ENCODE peak calls at places on chromosomes 4 and X, in four cellular contexts. One of them, this sample, is unnamed.

GRCh38 chr4:120156115-120156718 is 89.6 kb upstream of the MAD2L1 start:
- DNase-seq in tibial nerve: peak; percentile 31
- DNase-seq in sigmoid colon: no peak
- DNase-seq in A549: peak; percentile 3
- DNase-seq in this sample: no peak

GRCh38 chr4:77586953-77587383 is 18.7 kb upstream of the CXCL13 start:
- DNase-seq in A549: no peak
- DNase-seq in sigmoid colon: no peak
- DNase-seq in tibial nerve: no peak
- DNase-seq in this sample: no peak

GRCh38 chr4:52606766-52607165 is 52.3 kb downstream of the USP46 start:
- DNase-seq in A549: no peak
- DNase-seq in tibial nerve: no peak
- DNase-seq in sigmoid colon: no peak
- DNase-seq in this sample: no peak

GRCh38 chr4:188110741-188111458 is 1.5 kb upstream of the TRIML2 start:
- DNase-seq in A549: peak; percentile 71
- DNase-seq in sigmoid colon: no peak
- DNase-seq in tibial nerve: no peak
- DNase-seq in this sample: no peak

GRCh38 chr4:85725727-85726170 is 250.8 kb downstream of the ARHGAP24 start:
- DNase-seq in sigmoid colon: no peak
- DNase-seq in tibial nerve: no peak
- DNase-seq in A549: no peak
- DNase-seq in this sample: peak; percentile 78

GRCh38 chrX:40085086-40085551 is 12.6 kb downstream of the BCOR start:
- DNase-seq in tibial nerve: no peak
- DNase-seq in A549: no peak
- DNase-seq in sigmoid colon: no peak
- DNase-seq in this sample: no peak

GRCh38 chr4:1609901-1610790 is 74.0 kb downstream of the FAM53A start:
- DNase-seq in sigmoid colon: peak; percentile 61
- DNase-seq in tibial nerve: no peak
- DNase-seq in A549: no peak
- DNase-seq in this sample: no peak

GRCh38 chr4:88817740-88818139 is 120.1 kb upstream of the NAP1L5 start:
- DNase-seq in sigmoid colon: no peak
- DNase-seq in tibial nerve: no peak
- DNase-seq in A549: no peak
- DNase-seq in this sample: no peak

GRCh38 chr4:158282252-158282651 is 72.0 kb downstream of the TMEM144 start:
- DNase-seq in sigmoid colon: no peak
- DNase-seq in tibial nerve: no peak
- DNase-seq in A549: no peak
- DNase-seq in this sample: no peak

GRCh38 chr4:131584587-131584986 is 1564.5 kb upstream of the PCDH10 start:
- DNase-seq in A549: no peak
- DNase-seq in tibial nerve: no peak
- DNase-seq in sigmoid colon: no peak
- DNase-seq in this sample: no peak

GRCh38 chr4:98518555-98519267 is 139.7 kb downstream of the TSPAN5 start:
- DNase-seq in sigmoid colon: no peak
- DNase-seq in tibial nerve: no peak
- DNase-seq in A549: no peak
- DNase-seq in this sample: no peak

GRCh38 chr4:123555500-123556273 is 159.1 kb downstream of the SPRY1 start:
- DNase-seq in tibial nerve: peak; percentile 93
- DNase-seq in sigmoid colon: peak; percentile 92
- DNase-seq in A549: peak; percentile 19
- DNase-seq in this sample: peak; percentile 96

GRCh38 chrX:75118296-75118695 is 37.8 kb downstream of the ABCB7 start:
- DNase-seq in A549: no peak
- DNase-seq in sigmoid colon: no peak
- DNase-seq in tibial nerve: no peak
- DNase-seq in this sample: no peak

GRCh38 chr4:41413670-41414069 is 124.3 kb upstream of the LIMCH1 start:
- DNase-seq in tibial nerve: no peak
- DNase-seq in sigmoid colon: no peak
- DNase-seq in A549: no peak
- DNase-seq in this sample: no peak

GRCh38 chrX:10486373-10486772 is 134.0 kb downstream of the MID1 start:
- DNase-seq in A549: no peak
- DNase-seq in sigmoid colon: peak; percentile 59
- DNase-seq in tibial nerve: peak; percentile 9
- DNase-seq in this sample: no peak

GRCh38 chrX:70043685-70044084 is 6.1 kb downstream of the AWAT2 start:
- DNase-seq in sigmoid colon: peak; percentile 45
- DNase-seq in tibial nerve: no peak
- DNase-seq in A549: no peak
- DNase-seq in this sample: no peak

GRCh38 chrX:71609095-71609750 is 9.1 kb downstream of the CXCR3 start:
- DNase-seq in tibial nerve: no peak
- DNase-seq in A549: no peak
- DNase-seq in sigmoid colon: no peak
- DNase-seq in this sample: no peak

GRCh38 chrX:111624169-111624568 is 56.8 kb upstream of the ALG13 start:
- DNase-seq in A549: no peak
- DNase-seq in tibial nerve: no peak
- DNase-seq in sigmoid colon: no peak
- DNase-seq in this sample: no peak

GRCh38 chr4:186487726-186488125 is 67.6 kb downstream of the MTNR1A start:
- DNase-seq in tibial nerve: no peak
- DNase-seq in A549: no peak
- DNase-seq in sigmoid colon: no peak
- DNase-seq in this sample: no peak

GRCh38 chrX:130120746-130121504 is 10.6 kb upstream of the ELF4 start:
- DNase-seq in tibial nerve: peak; percentile 52
- DNase-seq in sigmoid colon: peak; percentile 89
- DNase-seq in A549: peak; percentile 84
- DNase-seq in this sample: peak; percentile 72

GRCh38 chr4:15562623-15563022 is 92.5 kb downstream of the FBXL5 start:
- DNase-seq in A549: no peak
- DNase-seq in sigmoid colon: no peak
- DNase-seq in tibial nerve: no peak
- DNase-seq in this sample: no peak

GRCh38 chr4:150280975-150281374 is 202.7 kb downstream of the DCLK2 start:
- DNase-seq in A549: no peak
- DNase-seq in sigmoid colon: no peak
- DNase-seq in tibial nerve: no peak
- DNase-seq in this sample: no peak

GRCh38 chr4:113052379-113052951 is 3.0 kb downstream of the ANK2 start:
- DNase-seq in A549: no peak
- DNase-seq in sigmoid colon: no peak
- DNase-seq in tibial nerve: no peak
- DNase-seq in this sample: no peak

GRCh38 chr4:48949518-48950207 is 36.4 kb upstream of the CWH43 start:
- DNase-seq in tibial nerve: no peak
- DNase-seq in A549: no peak
- DNase-seq in sigmoid colon: no peak
- DNase-seq in this sample: no peak

GRCh38 chr4:130422255-130422654 is 1326.3 kb downstream of the C4orf33 start:
- DNase-seq in sigmoid colon: no peak
- DNase-seq in tibial nerve: no peak
- DNase-seq in A549: no peak
- DNase-seq in this sample: no peak

GRCh38 chrX:15918003-15918402 is 63.4 kb upstream of the AP1S2 start:
- DNase-seq in A549: no peak
- DNase-seq in tibial nerve: no peak
- DNase-seq in sigmoid colon: no peak
- DNase-seq in this sample: no peak

GRCh38 chrX:111892375-111892774 is 16.4 kb downstream of the TRPC5OS start:
- DNase-seq in tibial nerve: no peak
- DNase-seq in A549: no peak
- DNase-seq in sigmoid colon: no peak
- DNase-seq in this sample: no peak

GRCh38 chr4:16122784-16123183 is 39.0 kb upstream of the PROM1 start:
- DNase-seq in A549: no peak
- DNase-seq in sigmoid colon: no peak
- DNase-seq in tibial nerve: no peak
- DNase-seq in this sample: no peak

GRCh38 chrX:149711545-149712236 is at the start of gene MAGEA11:
- DNase-seq in sigmoid colon: no peak
- DNase-seq in A549: no peak
- DNase-seq in tibial nerve: no peak
- DNase-seq in this sample: no peak

GRCh38 chr4:182880387-182881356 is 36.5 kb downstream of the DCTD start:
- DNase-seq in sigmoid colon: peak; percentile 85
- DNase-seq in A549: no peak
- DNase-seq in tibial nerve: no peak
- DNase-seq in this sample: peak; percentile 65

GRCh38 chr4:46124773-46125172 is 919 bp upstream of the GABRG1 start:
- DNase-seq in A549: no peak
- DNase-seq in tibial nerve: no peak
- DNase-seq in sigmoid colon: no peak
- DNase-seq in this sample: no peak

DNA sequence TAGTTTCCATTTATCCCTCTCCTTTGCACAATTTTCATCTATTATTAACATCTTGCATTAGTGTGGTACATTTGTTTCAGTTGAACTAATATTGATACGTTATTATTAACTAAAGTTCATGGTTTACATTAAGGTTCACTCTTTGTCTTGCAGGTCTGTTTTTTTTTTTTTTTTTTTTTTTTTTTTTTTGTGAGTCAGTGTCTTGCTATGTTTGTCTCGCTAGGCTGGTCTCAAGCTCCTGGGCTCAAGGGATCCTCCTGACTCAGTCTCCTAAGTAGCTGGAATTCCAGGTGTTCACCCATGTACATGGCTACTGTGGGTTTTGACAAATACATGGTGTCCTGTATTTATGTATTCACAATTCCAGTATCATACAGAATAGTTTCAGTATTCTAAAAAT is 6.8 kb downstream of the TBC1D19 start:
- DNase-seq in sigmoid colon: no peak
- DNase-seq in tibial nerve: no peak
- DNase-seq in A549: no peak
- DNase-seq in this sample: no peak
- TF ChIP-seq EP300 in sigmoid colon: no peak
- TF ChIP-seq EP300 in tibial nerve: no peak
- TF ChIP-seq EP300 in A549: no peak
- TF ChIP-seq EP300 in this sample: no peak

DNA sequence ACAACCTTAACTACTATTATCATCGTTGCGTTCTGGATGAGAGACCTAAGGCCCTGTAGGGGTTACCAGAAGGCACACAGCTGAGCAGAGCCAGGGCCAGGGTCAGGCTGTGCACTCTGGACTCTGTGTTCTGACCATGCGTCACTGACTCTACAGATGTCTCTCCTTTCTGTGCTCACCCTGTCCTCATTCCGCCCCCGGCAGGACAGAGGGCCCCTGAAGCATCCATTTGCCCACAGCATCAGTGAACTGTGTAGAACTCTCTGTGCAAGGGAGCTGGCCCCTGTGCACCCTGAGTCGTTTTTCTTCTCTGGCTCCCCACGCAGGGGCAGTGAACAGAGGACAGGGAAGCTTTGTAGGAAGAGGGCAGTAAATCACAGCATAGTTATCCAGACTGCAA is 21.3 kb downstream of the GPKOW start:
- DNase-seq in tibial nerve: no peak
- DNase-seq in A549: no peak
- DNase-seq in sigmoid colon: no peak
- DNase-seq in this sample: no peak
- H3K27ac ChIP-seq in tibial nerve: peak overlapping the region; percentile 81
- H3K27ac ChIP-seq in A549: peak overlapping the region; percentile 97
- H3K27ac ChIP-seq in sigmoid colon: no peak overlapping the region
- H3K27ac ChIP-seq in this sample: no peak overlapping the region

DNA sequence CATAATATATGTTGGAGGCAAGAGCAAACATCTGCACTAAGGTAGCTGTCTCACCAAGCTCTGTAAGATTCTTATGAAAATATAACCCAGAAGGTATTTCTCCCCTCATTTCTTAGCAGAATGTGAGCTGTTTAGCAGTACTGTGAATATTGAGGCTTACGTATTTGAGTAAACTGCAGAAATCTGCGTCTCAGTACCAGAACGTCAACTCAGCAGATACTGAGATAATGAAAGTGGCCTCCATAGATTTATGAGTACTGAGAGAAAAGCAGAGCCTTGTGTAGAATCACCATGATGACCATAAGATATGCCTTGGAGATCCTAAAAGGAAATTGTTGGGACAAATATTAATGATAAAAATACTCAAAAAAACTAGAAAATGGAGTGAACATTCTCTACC is 296.7 kb upstream of the TECRL start:
- DNase-seq in sigmoid colon: no peak
- DNase-seq in tibial nerve: no peak
- DNase-seq in A549: no peak
- DNase-seq in this sample: no peak
- TF ChIP-seq CTCF in sigmoid colon: no peak
- TF ChIP-seq CTCF in tibial nerve: no peak
- TF ChIP-seq CTCF in A549: no peak
- TF ChIP-seq CTCF in this sample: no peak

DNA sequence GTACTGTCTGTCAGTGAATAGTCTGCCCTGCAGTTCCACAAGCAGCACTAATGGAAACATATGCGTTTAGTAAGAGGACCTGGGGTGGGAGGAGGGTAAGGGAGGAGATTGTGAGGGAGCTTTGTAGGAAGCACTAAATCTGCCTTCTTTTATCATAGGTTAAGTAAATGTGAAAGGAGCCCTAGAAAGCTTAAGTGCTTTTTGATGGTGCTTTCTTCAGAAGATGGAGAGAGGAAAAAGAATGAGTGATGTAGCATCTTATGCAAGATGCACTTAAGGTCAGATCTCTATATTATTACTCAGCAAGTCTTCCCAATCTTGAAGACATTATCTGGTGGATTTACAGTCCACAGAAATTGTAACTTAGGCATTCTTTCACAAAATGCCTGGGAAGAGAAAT is 322.7 kb downstream of the PDHA2 start:
- DNase-seq in sigmoid colon: no peak
- DNase-seq in tibial nerve: no peak
- DNase-seq in A549: no peak
- DNase-seq in this sample: no peak
- TF ChIP-seq EP300 in sigmoid colon: no peak
- TF ChIP-seq EP300 in tibial nerve: no peak
- TF ChIP-seq EP300 in A549: no peak
- TF ChIP-seq EP300 in this sample: no peak

GRCh38 chrX:46543441-46543840 is 1.8 kb downstream of the ZNF674 start:
- DNase-seq in A549: no peak
- DNase-seq in tibial nerve: no peak
- DNase-seq in sigmoid colon: no peak
- DNase-seq in this sample: no peak

GRCh38 chrX:46549914-46550313 is 4.7 kb upstream of the ZNF674 start:
- DNase-seq in sigmoid colon: no peak
- DNase-seq in A549: no peak
- DNase-seq in tibial nerve: no peak
- DNase-seq in this sample: no peak

GRCh38 chrX:46547857-46548256 is 2.6 kb upstream of the ZNF674 start:
- DNase-seq in tibial nerve: no peak
- DNase-seq in A549: no peak
- DNase-seq in sigmoid colon: no peak
- DNase-seq in this sample: no peak

GRCh38 chrX:46545111-46546005 is at the start of gene ZNF674:
- DNase-seq in sigmoid colon: peak; percentile 96
- DNase-seq in tibial nerve: peak; percentile 83
- DNase-seq in A549: peak; percentile 87
- DNase-seq in this sample: peak; percentile 93
- H3K27ac ChIP-seq in sigmoid colon: peak within 1 kb of the TSS; percentile 84
- H3K27ac ChIP-seq in tibial nerve: peak within 1 kb of the TSS; percentile 91
- H3K27ac ChIP-seq in A549: peak within 1 kb of the TSS; percentile 98
- H3K27ac ChIP-seq in this sample: peak within 1 kb of the TSS; percentile 88